ENCODE peak calls at places on chromosomes 1 and 21, in seven cellular contexts. N is CD4-positive, alpha-beta T cell; B is cardiac muscle cell; O is tibial artery; G is HL-60; Q is prostate gland; U is astrocyte. F is an unnamed sample.

GRCh38 chr1:34474566-34474965 is 280.3 kb upstream of the GJB5 start:
- DNase-seq in N (no peak), B (no peak), O (no peak), G (no peak), Q (no peak), U (no peak), F (no peak)

GRCh38 chr1:41545996-41546938 is 61.8 kb upstream of the EDN2 start:
- DNase-seq in N (peak; percentile 23), B (peak; percentile 11), O (no peak), G (no peak), Q (no peak), U (no peak), F (no peak)

GRCh38 chr1:29292344-29292743 is 56.0 kb downstream of the PTPRU start:
- DNase-seq in N (no peak), B (no peak), O (no peak), G (no peak), Q (no peak), U (no peak), F (no peak)

GRCh38 chr1:171800850-171801249 is 19.4 kb downstream of the METTL13 start:
- DNase-seq in N (no peak), B (no peak), O (no peak), G (no peak), Q (no peak), U (no peak), F (no peak)

GRCh38 chr1:54276617-54277450 is 76.9 kb downstream of the MRPL37 start:
- DNase-seq in N (no peak), B (no peak), O (no peak), G (no peak), Q (no peak), U (no peak), F (no peak)

GRCh38 chr1:213724640-213725536 is 262.9 kb upstream of the PROX1 start:
- DNase-seq in N (no peak), B (peak; percentile 47), O (peak; percentile 47), G (no peak), Q (peak; percentile 36), U (peak; percentile 17), F (no peak)

GRCh38 chr1:11761988-11762406 is at the start of gene C1orf167:
- DNase-seq in N (peak; percentile 46), B (no peak), O (no peak), G (no peak), Q (no peak), U (no peak), F (no peak)

GRCh38 chr1:36342426-36343185 is 19.2 kb upstream of the EVA1B start:
- DNase-seq in N (peak; percentile 72), B (peak; percentile 73), O (peak; percentile 48), G (peak; percentile 57), Q (no peak), U (no peak), F (no peak)

GRCh38 chr1:84890581-84890980 is 2.4 kb downstream of the LPAR3 start:
- DNase-seq in N (no peak), B (no peak), O (no peak), G (no peak), Q (no peak), U (no peak), F (no peak)

GRCh38 chr1:58628987-58629598 is 52.0 kb upstream of the TACSTD2 start:
- DNase-seq in N (no peak), B (no peak), O (no peak), G (no peak), Q (no peak), U (peak; percentile 81), F (no peak)

GRCh38 chr1:82284213-82284612 is 483.5 kb downstream of the ADGRL2 start:
- DNase-seq in N (no peak), B (peak; percentile 10), O (no peak), G (no peak), Q (no peak), U (no peak), F (no peak)

GRCh38 chr1:159071970-159072582 is 4.5 kb downstream of the AIM2 start:
- DNase-seq in N (no peak), B (peak; percentile 85), O (no peak), G (peak; percentile 27), Q (no peak), U (peak; percentile 43), F (no peak)

GRCh38 chr1:187336769-187337168 is 508.0 kb downstream of the PLA2G4A start:
- DNase-seq in N (no peak), B (no peak), O (no peak), G (no peak), Q (no peak), U (no peak), F (no peak)

GRCh38 chr1:111600886-111601386 is 18.7 kb upstream of the RAP1A start:
- DNase-seq in N (no peak), B (no peak), O (no peak), G (no peak), Q (no peak), U (no peak), F (no peak)

GRCh38 chr1:162136760-162137537 is 67.5 kb downstream of the NOS1AP start:
- DNase-seq in N (no peak), B (peak; percentile 82), O (no peak), G (no peak), Q (no peak), U (peak; percentile 91), F (no peak)

GRCh38 chr1:33824971-33825370 is 38.9 kb upstream of the HMGB4 start:
- DNase-seq in N (no peak), B (no peak), O (no peak), G (no peak), Q (no peak), U (no peak), F (no peak)

GRCh38 chr1:88519156-88519555 is 164.9 kb upstream of the PKN2 start:
- DNase-seq in N (no peak), B (no peak), O (no peak), G (no peak), Q (no peak), U (peak; percentile 70), F (no peak)

GRCh38 chr1:209748620-209749019 is 7.2 kb upstream of the TRAF3IP3 start:
- DNase-seq in N (no peak), B (no peak), O (no peak), G (no peak), Q (no peak), U (no peak), F (no peak)

GRCh38 chr1:29123871-29124365 is at the start of gene TMEM200B:
- DNase-seq in N (no peak), B (peak; percentile 40), O (no peak), G (no peak), Q (no peak), U (no peak), F (peak; percentile 81)

GRCh38 chr21:29342394-29342957 is 43.8 kb downstream of the BACH1 start:
- DNase-seq in N (no peak), B (peak; percentile 91), O (peak; percentile 77), G (no peak), Q (no peak), U (peak; percentile 99), F (peak; percentile 89)

GRCh38 chr1:115090547-115090946 is 1.2 kb upstream of the TSPAN2 start:
- DNase-seq in N (no peak), B (peak; percentile 34), O (peak; percentile 58), G (no peak), Q (no peak), U (peak; percentile 72), F (peak; percentile 86)

GRCh38 chr1:110548381-110548780 is 29.4 kb upstream of the KCNA10 start:
- DNase-seq in N (no peak), B (peak; percentile 20), O (no peak), G (peak; percentile 18), Q (no peak), U (no peak), F (no peak)

GRCh38 chr1:1068374-1069060 is 5.6 kb downstream of the RNF223 start:
- DNase-seq in N (peak; percentile 56), B (no peak), O (no peak), G (no peak), Q (no peak), U (no peak), F (no peak)

GRCh38 chr1:244964112-244964971 is 100.0 kb upstream of the HNRNPU start:
- DNase-seq in N (no peak), B (peak; percentile 80), O (no peak), G (peak; percentile 32), Q (peak; percentile 17), U (peak; percentile 86), F (no peak)

GRCh38 chr1:223531742-223532341 is 133.7 kb downstream of the CAPN8 start:
- DNase-seq in N (peak; percentile 45), B (peak; percentile 55), O (peak; percentile 38), G (peak; percentile 53), Q (peak; percentile 18), U (peak; percentile 10), F (no peak)

GRCh38 chr21:33578214-33578613 is 10.3 kb downstream of the DONSON start:
- DNase-seq in N (no peak), B (peak; percentile 25), O (no peak), G (no peak), Q (no peak), U (peak; percentile 60), F (no peak)

GRCh38 chr1:230458509-230458908 is 32.4 kb upstream of the PGBD5 start:
- DNase-seq in N (no peak), B (peak; percentile 60), O (no peak), G (no peak), Q (no peak), U (peak; percentile 32), F (no peak)
- H3K27ac ChIP-seq in N (no peak overlapping the region), B (no peak overlapping the region), O (no peak overlapping the region), G (no peak overlapping the region), Q (no peak overlapping the region), U (no peak overlapping the region), F (no peak overlapping the region)

GRCh38 chr1:151157067-151157531 is 650 bp downstream of the TNFAIP8L2 start:
- DNase-seq in N (peak; percentile 64), B (no peak), O (no peak), G (peak; percentile 94), Q (no peak), U (no peak), F (no peak)
- H3K27ac ChIP-seq in N (peak overlapping the region; percentile 70), B (no peak overlapping the region), O (no peak overlapping the region), G (peak overlapping the region; percentile 84), Q (no peak overlapping the region), U (no peak overlapping the region), F (peak overlapping the region; percentile 35)

DNA sequence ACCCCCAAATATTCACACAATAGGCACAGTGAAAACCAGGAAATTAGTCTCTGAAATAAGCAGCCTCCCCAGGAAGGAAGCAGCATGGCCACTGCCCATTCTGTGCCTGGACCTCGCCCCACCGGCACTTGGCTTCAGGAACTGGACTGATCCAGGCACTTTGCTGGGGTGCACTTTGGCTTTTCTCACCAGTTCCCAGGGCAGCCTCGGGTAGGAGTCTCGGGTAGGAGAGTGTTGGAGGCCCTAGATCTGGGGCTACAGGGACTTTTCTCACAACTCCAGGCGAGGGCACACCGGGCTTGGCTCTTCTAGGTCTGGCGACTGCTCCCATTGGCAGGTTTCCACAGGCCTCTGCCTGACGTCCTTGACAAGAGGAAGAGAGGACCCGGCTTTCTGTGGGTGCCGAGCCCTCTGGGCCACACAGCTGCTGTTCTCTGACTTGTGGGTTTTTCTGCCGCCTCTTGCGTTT is 18.7 kb downstream of the ADARB1 start:
- DNase-seq in N (no peak), B (no peak), O (peak; percentile 63), G (no peak), Q (no peak), U (no peak), F (no peak)
- H3K27ac ChIP-seq in N (no peak overlapping the region), B (no peak overlapping the region), O (peak overlapping the region; percentile 66), G (no peak overlapping the region), Q (no peak overlapping the region), U (no peak overlapping the region), F (peak overlapping the region; percentile 78)

DNA sequence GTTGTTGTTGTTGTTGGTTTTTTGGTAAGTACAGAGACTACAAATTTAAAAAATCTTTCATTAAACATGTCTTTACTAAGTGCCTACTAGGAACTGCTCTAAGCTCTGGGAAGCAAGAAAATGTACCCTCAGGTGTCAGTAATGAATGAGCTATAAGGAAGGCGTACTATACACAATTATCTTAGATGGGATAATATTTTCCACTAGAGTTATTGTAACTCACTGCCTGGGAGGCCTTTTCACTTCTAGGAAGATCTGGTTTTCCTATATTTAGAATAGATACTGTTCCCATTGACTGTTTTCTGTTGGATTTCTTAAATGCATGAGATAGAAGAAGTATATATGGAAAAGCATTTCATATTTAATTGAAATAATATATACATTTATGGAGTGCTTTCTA is 19.6 kb downstream of the CLIC4 start:
- DNase-seq in N (no peak), B (no peak), O (no peak), G (no peak), Q (no peak), U (no peak), F (no peak)
- H3K27ac ChIP-seq in N (no peak overlapping the region), B (peak overlapping the region; percentile 81), O (peak overlapping the region; percentile 50), G (peak overlapping the region; percentile 29), Q (no peak overlapping the region), U (no peak overlapping the region), F (no peak overlapping the region)

F was measured in coronary artery.